ENCODE peak calls at places on chromosomes 11 and 22, in five cellular contexts. One of them, this sample, is unnamed. For H3K4me1, the result is how much of the 10 kb centered on the place peaks cover.

GRCh38 chr11:65973439-65974110 is 12.0 kb downstream of the SART1 start:
- DNase-seq in GM23248: peak
- DNase-seq in cardiac muscle cell: no peak
- DNase-seq in testis: no peak
- DNase-seq in left ventricle myocardium inferior: no peak
- DNase-seq in this sample: no peak

GRCh38 chr11:7665473-7666291 is 7.6 kb downstream of the CYB5R2 start:
- DNase-seq in cardiac muscle cell: peak
- DNase-seq in left ventricle myocardium inferior: peak
- DNase-seq in testis: peak
- DNase-seq in GM23248: peak
- DNase-seq in this sample: peak

GRCh38 chr11:44266056-44266780 is 43.7 kb downstream of the ALX4 start:
- DNase-seq in GM23248: no peak
- DNase-seq in testis: no peak
- DNase-seq in cardiac muscle cell: no peak
- DNase-seq in left ventricle myocardium inferior: no peak
- DNase-seq in this sample: peak

GRCh38 chr22:34645375-34645774 is 420.6 kb upstream of the ISX start:
- DNase-seq in GM23248: no peak
- DNase-seq in testis: no peak
- DNase-seq in cardiac muscle cell: peak
- DNase-seq in left ventricle myocardium inferior: no peak
- DNase-seq in this sample: no peak

GRCh38 chr11:133663586-133663985 is 131.3 kb upstream of the OPCML start:
- DNase-seq in testis: no peak
- DNase-seq in GM23248: no peak
- DNase-seq in cardiac muscle cell: no peak
- DNase-seq in left ventricle myocardium inferior: no peak
- DNase-seq in this sample: no peak

GRCh38 chr11:120337133-120337895 is 1.1 kb downstream of the ARHGEF12 start:
- DNase-seq in left ventricle myocardium inferior: peak
- DNase-seq in GM23248: peak
- DNase-seq in cardiac muscle cell: peak
- DNase-seq in testis: peak
- DNase-seq in this sample: peak

GRCh38 chr11:112477929-112478317 is 217.3 kb upstream of the PLET1 start:
- DNase-seq in GM23248: no peak
- DNase-seq in testis: no peak
- DNase-seq in cardiac muscle cell: no peak
- DNase-seq in left ventricle myocardium inferior: no peak
- DNase-seq in this sample: no peak

GRCh38 chr22:23831261-23831660 is 7.5 kb downstream of the DERL3 start:
- DNase-seq in left ventricle myocardium inferior: no peak
- DNase-seq in testis: no peak
- DNase-seq in cardiac muscle cell: no peak
- DNase-seq in GM23248: no peak
- DNase-seq in this sample: no peak

GRCh38 chr22:20656516-20656901 is 117.4 kb upstream of the SERPIND1 start:
- DNase-seq in left ventricle myocardium inferior: no peak
- DNase-seq in testis: no peak
- DNase-seq in GM23248: no peak
- DNase-seq in cardiac muscle cell: no peak
- DNase-seq in this sample: no peak

GRCh38 chr22:30742291-30743256 is 47.9 kb downstream of the OSBP2 start:
- DNase-seq in testis: no peak
- DNase-seq in left ventricle myocardium inferior: no peak
- DNase-seq in cardiac muscle cell: no peak
- DNase-seq in GM23248: peak
- DNase-seq in this sample: no peak

GRCh38 chr11:36948445-36949171 is 350.6 kb upstream of the RAG2 start:
- DNase-seq in testis: no peak
- DNase-seq in left ventricle myocardium inferior: no peak
- DNase-seq in cardiac muscle cell: peak
- DNase-seq in GM23248: no peak
- DNase-seq in this sample: no peak

GRCh38 chr22:48301421-48301820 is 1526.3 kb downstream of the BRD1 start:
- DNase-seq in left ventricle myocardium inferior: no peak
- DNase-seq in GM23248: no peak
- DNase-seq in testis: no peak
- DNase-seq in cardiac muscle cell: no peak
- DNase-seq in this sample: no peak

GRCh38 chr11:26134481-26135355 is 197.2 kb upstream of the ANO3 start:
- DNase-seq in GM23248: peak
- DNase-seq in cardiac muscle cell: peak
- DNase-seq in left ventricle myocardium inferior: no peak
- DNase-seq in testis: no peak
- DNase-seq in this sample: no peak

GRCh38 chr22:35631597-35631996 is 14.5 kb upstream of the MB start:
- DNase-seq in GM23248: peak
- DNase-seq in cardiac muscle cell: peak
- DNase-seq in left ventricle myocardium inferior: no peak
- DNase-seq in testis: peak
- DNase-seq in this sample: peak

GRCh38 chr11:776459-777287 is 614 bp downstream of the GATD1 start:
- DNase-seq in cardiac muscle cell: peak
- DNase-seq in testis: peak
- DNase-seq in GM23248: peak
- DNase-seq in left ventricle myocardium inferior: no peak
- DNase-seq in this sample: peak

GRCh38 chr11:10913075-10913474 is 55.2 kb upstream of the ZBED5 start:
- DNase-seq in GM23248: peak
- DNase-seq in cardiac muscle cell: no peak
- DNase-seq in left ventricle myocardium inferior: no peak
- DNase-seq in testis: no peak
- DNase-seq in this sample: no peak

GRCh38 chr11:10911907-10912306 is 54.1 kb upstream of the ZBED5 start:
- DNase-seq in GM23248: no peak
- DNase-seq in testis: no peak
- DNase-seq in left ventricle myocardium inferior: no peak
- DNase-seq in cardiac muscle cell: no peak
- DNase-seq in this sample: no peak

GRCh38 chr11:10906521-10906920 is 48.7 kb upstream of the ZBED5 start:
- DNase-seq in testis: no peak
- DNase-seq in cardiac muscle cell: no peak
- DNase-seq in GM23248: peak
- DNase-seq in left ventricle myocardium inferior: no peak
- DNase-seq in this sample: no peak

GRCh38 chr11:10908215-10908990 is 50.5 kb upstream of the ZBED5 start:
- DNase-seq in cardiac muscle cell: no peak
- DNase-seq in GM23248: peak
- DNase-seq in left ventricle myocardium inferior: no peak
- DNase-seq in testis: peak
- DNase-seq in this sample: no peak

GRCh38 chr11:10909141-10909883 is 51.5 kb upstream of the ZBED5 start:
- DNase-seq in left ventricle myocardium inferior: no peak
- DNase-seq in testis: no peak
- DNase-seq in GM23248: peak
- DNase-seq in cardiac muscle cell: no peak
- DNase-seq in this sample: no peak
- H3K4me1 ChIP-seq in left ventricle myocardium inferior: under half
- H3K4me1 ChIP-seq in testis: under half
- H3K4me1 ChIP-seq in GM23248: half or more
- H3K4me1 ChIP-seq in cardiac muscle cell: under half
- H3K4me1 ChIP-seq in this sample: under half

DNA sequence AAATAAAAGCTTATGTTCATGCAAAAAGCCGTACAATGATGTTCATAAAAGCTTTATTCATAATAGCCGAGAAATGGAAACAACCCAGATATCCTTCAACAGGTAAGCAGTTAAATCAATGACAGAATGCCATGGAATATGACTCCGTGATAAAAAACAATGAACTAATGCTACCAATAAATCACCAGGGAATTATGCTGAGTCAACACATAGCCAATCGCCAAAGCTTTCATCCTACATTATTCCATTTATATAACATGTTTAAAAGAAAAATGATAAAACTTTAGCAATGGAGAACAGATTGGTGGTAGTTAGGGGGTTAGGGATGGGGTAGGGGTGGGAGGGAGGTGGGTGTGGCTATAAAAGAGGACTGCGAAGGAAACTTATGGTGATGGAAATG is 356.4 kb downstream of the TENM4 start:
- DNase-seq in testis: no peak
- DNase-seq in cardiac muscle cell: no peak
- DNase-seq in left ventricle myocardium inferior: no peak
- DNase-seq in GM23248: no peak
- DNase-seq in this sample: no peak
- H3K4me1 ChIP-seq in testis: under half
- H3K4me1 ChIP-seq in cardiac muscle cell: under half
- H3K4me1 ChIP-seq in left ventricle myocardium inferior: under half
- H3K4me1 ChIP-seq in GM23248: under half
- H3K4me1 ChIP-seq in this sample: under half

DNA sequence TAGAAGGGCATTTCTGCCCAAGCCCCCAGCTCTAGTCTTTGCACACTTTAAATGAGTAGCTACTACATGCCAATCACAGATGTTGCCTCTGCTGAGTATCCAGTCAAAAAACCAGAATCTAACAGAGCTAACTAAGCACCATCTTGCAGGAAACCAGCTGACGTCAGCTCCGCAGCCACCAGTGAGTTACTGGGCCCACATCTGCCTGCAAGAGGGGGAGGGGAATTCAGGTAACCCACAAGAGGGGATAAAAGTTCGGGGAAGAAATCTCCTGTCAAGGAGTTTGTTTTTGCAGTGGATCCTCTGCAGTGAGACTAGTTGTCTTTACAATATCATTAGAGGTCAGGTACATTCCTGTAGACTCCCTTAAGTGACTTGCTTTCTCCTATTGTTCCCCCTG is 9.2 kb downstream of the CD44 start:
- DNase-seq in left ventricle myocardium inferior: no peak
- DNase-seq in GM23248: peak
- DNase-seq in cardiac muscle cell: no peak
- DNase-seq in testis: no peak
- DNase-seq in this sample: no peak
- H3K4me1 ChIP-seq in left ventricle myocardium inferior: under half
- H3K4me1 ChIP-seq in GM23248: half or more
- H3K4me1 ChIP-seq in cardiac muscle cell: under half
- H3K4me1 ChIP-seq in testis: under half
- H3K4me1 ChIP-seq in this sample: under half

GRCh38 chr11:61967177-61967923 is at the start of gene FTH1:
- DNase-seq in cardiac muscle cell: peak
- DNase-seq in GM23248: peak
- DNase-seq in left ventricle myocardium inferior: peak
- DNase-seq in testis: peak
- DNase-seq in this sample: peak
- H3K4me1 ChIP-seq in cardiac muscle cell: under half
- H3K4me1 ChIP-seq in GM23248: under half
- H3K4me1 ChIP-seq in left ventricle myocardium inferior: half or more
- H3K4me1 ChIP-seq in testis: under half
- H3K4me1 ChIP-seq in this sample: under half

GRCh38 chr11:105769627-105770026 is 159.8 kb downstream of the GRIA4 start:
- DNase-seq in left ventricle myocardium inferior: no peak
- DNase-seq in GM23248: no peak
- DNase-seq in cardiac muscle cell: no peak
- DNase-seq in testis: no peak
- DNase-seq in this sample: no peak
- H3K4me1 ChIP-seq in left ventricle myocardium inferior: under half
- H3K4me1 ChIP-seq in GM23248: under half
- H3K4me1 ChIP-seq in cardiac muscle cell: under half
- H3K4me1 ChIP-seq in testis: under half
- H3K4me1 ChIP-seq in this sample: under half

GRCh38 chr22:40504285-40505249 is 132.0 kb downstream of the MRTFA start:
- DNase-seq in testis: no peak
- DNase-seq in GM23248: no peak
- DNase-seq in cardiac muscle cell: no peak
- DNase-seq in left ventricle myocardium inferior: no peak
- DNase-seq in this sample: no peak
- H3K4me1 ChIP-seq in testis: under half
- H3K4me1 ChIP-seq in GM23248: under half
- H3K4me1 ChIP-seq in cardiac muscle cell: under half
- H3K4me1 ChIP-seq in left ventricle myocardium inferior: half or more
- H3K4me1 ChIP-seq in this sample: under half

DNA sequence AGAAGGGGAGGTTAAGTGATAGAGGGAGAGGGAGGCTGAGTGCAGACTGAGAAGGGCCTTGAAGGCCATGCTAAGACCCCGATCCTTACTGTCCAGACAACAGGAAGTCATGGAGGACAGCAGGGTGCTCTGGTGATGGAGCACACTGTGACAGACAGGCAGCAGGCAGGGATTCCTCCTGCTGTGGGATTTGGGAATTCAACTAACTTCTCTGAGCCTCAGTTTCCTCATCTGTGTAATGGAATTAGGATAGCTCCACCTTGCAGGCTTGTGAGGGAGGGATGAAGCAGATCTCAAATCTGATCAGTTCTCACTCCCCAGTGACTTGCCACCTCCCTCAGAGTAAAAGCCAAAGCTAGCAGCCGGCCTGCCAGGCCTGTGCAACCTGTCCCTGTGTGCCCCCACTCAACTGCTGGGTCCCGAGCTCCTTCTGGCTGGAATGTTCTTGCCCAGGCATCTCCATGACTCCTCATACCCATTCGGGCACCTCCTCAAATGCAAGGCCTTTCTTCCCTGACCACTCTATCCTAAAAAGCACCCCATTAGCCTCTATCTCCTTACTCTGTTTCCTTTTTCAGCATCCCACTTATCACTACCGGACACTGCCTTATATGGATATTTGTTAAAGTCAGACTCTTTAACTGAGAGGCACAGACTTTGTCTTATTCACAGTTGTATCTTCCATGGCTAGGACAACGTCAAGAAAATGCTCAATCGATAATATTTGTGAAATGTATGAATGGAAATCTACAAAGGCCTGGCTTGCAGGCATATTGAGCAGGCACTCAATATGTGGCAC is 9.5 kb downstream of the ARAP1 start:
- DNase-seq in left ventricle myocardium inferior: no peak
- DNase-seq in GM23248: no peak
- DNase-seq in cardiac muscle cell: no peak
- DNase-seq in testis: no peak
- DNase-seq in this sample: no peak
- H3K4me1 ChIP-seq in left ventricle myocardium inferior: under half
- H3K4me1 ChIP-seq in GM23248: under half
- H3K4me1 ChIP-seq in cardiac muscle cell: half or more
- H3K4me1 ChIP-seq in testis: under half
- H3K4me1 ChIP-seq in this sample: half or more

DNA sequence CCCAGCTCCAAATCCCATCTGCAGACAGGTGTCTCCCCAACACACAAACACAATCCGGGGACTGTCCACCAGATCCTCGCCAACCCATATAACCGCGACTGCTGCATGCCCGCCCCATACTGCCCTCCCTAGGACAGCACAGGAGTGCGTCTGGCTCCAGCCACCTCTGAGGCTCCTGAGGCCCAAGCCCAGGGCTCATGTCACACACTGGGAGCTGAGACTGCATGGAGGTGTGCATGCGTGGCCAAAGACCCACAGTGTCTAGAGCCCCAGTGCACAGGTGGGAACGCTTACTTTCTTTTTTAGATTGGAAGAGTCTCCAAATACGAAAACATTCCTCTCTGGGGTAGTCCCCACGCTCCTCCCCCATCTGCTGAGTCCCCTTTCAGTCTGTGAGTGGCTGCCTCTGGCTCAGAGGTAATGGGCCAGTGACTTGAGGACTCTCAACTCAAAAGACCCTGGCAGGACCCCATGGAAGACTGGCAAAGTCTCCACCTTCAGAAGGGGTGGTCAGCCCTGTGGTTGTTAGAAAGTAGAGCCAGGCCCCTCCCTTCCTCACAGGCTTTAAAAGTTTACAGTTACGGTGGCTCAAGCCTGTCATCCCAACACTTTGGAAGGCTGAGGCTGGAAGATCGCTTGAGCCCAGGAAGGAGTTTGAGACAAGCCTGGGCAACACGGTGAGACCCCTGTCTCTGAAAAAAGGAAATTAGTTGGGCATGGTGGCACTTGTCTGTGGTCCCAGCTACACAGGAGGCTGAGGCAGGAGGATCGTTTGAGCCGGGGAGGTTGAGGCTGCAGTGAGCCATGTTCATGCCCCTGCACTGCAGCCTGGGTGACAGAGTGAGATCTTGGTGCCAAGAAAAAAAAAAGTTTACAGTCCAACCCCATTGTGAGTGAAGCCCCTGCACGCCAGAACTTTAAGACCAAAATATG is 2.3 kb downstream of the CBX7 start:
- DNase-seq in GM23248: no peak
- DNase-seq in testis: no peak
- DNase-seq in cardiac muscle cell: no peak
- DNase-seq in left ventricle myocardium inferior: no peak
- DNase-seq in this sample: peak
- H3K4me1 ChIP-seq in GM23248: under half
- H3K4me1 ChIP-seq in testis: under half
- H3K4me1 ChIP-seq in cardiac muscle cell: under half
- H3K4me1 ChIP-seq in left ventricle myocardium inferior: half or more
- H3K4me1 ChIP-seq in this sample: under half

This sample was measured in adrenal gland.